ENCODE peak calls at places on chromosomes 13 and 19, in seven cellular contexts. F is ELF-1; C is uterus; G is EH; H is breast epithelium; W is activated CD4-positive, alpha-beta T cell treated with anti-CD3 and anti-CD28 coated beads, Interleukin-2, amount 50 U/mL, for 24 hours; D is heart right ventricle. N is an unnamed sample.

GRCh38 chr19:45152504-45153338 is 8.1 kb downstream of the NKPD1 start:
- DNase-seq in F (peak; percentile 85), C (peak; percentile 31), G (peak; percentile 43), H (no peak), W (no peak), D (peak; percentile 42), N (peak; percentile 61)

GRCh38 chr19:14048439-14049153 is 13.3 kb downstream of the PALM3 start:
- DNase-seq in F (peak; percentile 76), C (no peak), G (peak; percentile 42), H (no peak), W (peak; percentile 61), D (peak; percentile 42), N (peak; percentile 37)

GRCh38 chr13:85528578-85529215 is 270.5 kb downstream of the SLITRK6 start:
- DNase-seq in F (no peak), C (no peak), G (peak; percentile 93), H (no peak), W (no peak), D (no peak), N (peak; percentile 80)

GRCh38 chr13:30720470-30720869 is 14.9 kb upstream of the ALOX5AP start:
- DNase-seq in F (no peak), C (no peak), G (peak; percentile 53), H (no peak), W (no peak), D (no peak), N (no peak)

GRCh38 chr19:41245779-41246297 is 18.3 kb upstream of the HNRNPUL1 start:
- DNase-seq in F (no peak), C (no peak), G (no peak), H (no peak), W (no peak), D (no peak), N (no peak)

GRCh38 chr13:93279982-93280381 is 53.4 kb downstream of the GPC6 start:
- DNase-seq in F (no peak), C (no peak), G (no peak), H (no peak), W (no peak), D (no peak), N (no peak)

GRCh38 chr13:21898990-21899389 is 228.1 kb downstream of the FGF9 start:
- DNase-seq in F (no peak), C (no peak), G (no peak), H (no peak), W (no peak), D (no peak), N (no peak)

GRCh38 chr19:35165200-35166058 is 10.9 kb downstream of the FXYD5 start:
- DNase-seq in F (no peak), C (no peak), G (no peak), H (no peak), W (no peak), D (no peak), N (no peak)

GRCh38 chr19:10111405-10111811 is at the start of gene P2RY11:
- DNase-seq in F (no peak), C (no peak), G (no peak), H (no peak), W (no peak), D (no peak), N (no peak)

GRCh38 chr19:11963566-11964355 is 1.1 kb upstream of the ZNF763 start:
- DNase-seq in F (peak; percentile 70), C (peak; percentile 75), G (peak; percentile 68), H (peak; percentile 79), W (peak; percentile 62), D (peak; percentile 89), N (peak; percentile 70)

GRCh38 chr13:109677206-109677605 is 109.2 kb downstream of the IRS2 start:
- DNase-seq in F (no peak), C (no peak), G (no peak), H (no peak), W (no peak), D (no peak), N (no peak)

GRCh38 chr13:38922170-38922569 is 68.5 kb downstream of the STOML3 start:
- DNase-seq in F (no peak), C (no peak), G (no peak), H (no peak), W (no peak), D (no peak), N (no peak)

GRCh38 chr19:33259532-33259931 is 33.9 kb upstream of the SLC7A10 start:
- DNase-seq in F (no peak), C (no peak), G (peak; percentile 15), H (no peak), W (no peak), D (no peak), N (no peak)

GRCh38 chr19:55156202-55157063 is 1.1 kb downstream of the TNNI3 start:
- DNase-seq in F (peak; percentile 97), C (no peak), G (peak; percentile 71), H (no peak), W (no peak), D (peak; percentile 70), N (peak; percentile 22)

GRCh38 chr19:24159707-24160106 is 72.7 kb downstream of the ZNF254 start:
- DNase-seq in F (peak; percentile 11), C (no peak), G (no peak), H (no peak), W (no peak), D (no peak), N (peak; percentile 17)

N was measured in astrocyte of the hippocampus.